ENCODE peak calls at places on chromosomes 12 and 14, in five cellular contexts. P, O, K, E and X are unnamed samples.

GRCh38 chr14:34951286-34951685 is 31.5 kb upstream of the SRP54 start:
- DNase-seq in P (no peak), O (no peak), K (no peak), E (peak; percentile 71), X (peak; percentile 30)

GRCh38 chr14:89624500-89625156 is 207.6 kb upstream of the FOXN3 start:
- DNase-seq in P (no peak), O (peak; percentile 21), K (no peak), E (peak; percentile 51), X (no peak)

GRCh38 chr14:70955543-70956480 is 48.6 kb downstream of the PCNX1 start:
- DNase-seq in P (no peak), O (peak; percentile 36), K (no peak), E (peak; percentile 26), X (no peak)

GRCh38 chr12:21852251-21852650 is 77.7 kb upstream of the KCNJ8 start:
- DNase-seq in P (no peak), O (no peak), K (no peak), E (peak; percentile 90), X (peak; percentile 54)

GRCh38 chr12:23722655-23723054 is 226.8 kb downstream of the SOX5 start:
- DNase-seq in P (no peak), O (no peak), K (no peak), E (no peak), X (no peak)

GRCh38 chr14:92493024-92493423 is 20.6 kb upstream of the RIN3 start:
- DNase-seq in P (peak; percentile 17), O (no peak), K (no peak), E (no peak), X (no peak)

GRCh38 chr12:13038491-13039161 is 5.6 kb upstream of the FAM234B start:
- DNase-seq in P (no peak), O (no peak), K (no peak), E (peak; percentile 86), X (peak; percentile 81)

GRCh38 chr14:23187925-23188324 is 4.5 kb upstream of the SLC7A8 start:
- DNase-seq in P (no peak), O (no peak), K (no peak), E (no peak), X (no peak)

GRCh38 chr14:34433957-34434356 is 28.1 kb downstream of the SPTSSA start:
- DNase-seq in P (no peak), O (no peak), K (no peak), E (no peak), X (no peak)

GRCh38 chr12:93638954-93639353 is 38.2 kb upstream of the CRADD start:
- DNase-seq in P (no peak), O (no peak), K (no peak), E (no peak), X (no peak)

GRCh38 chr12:67827820-67828383 is 161.3 kb upstream of the IFNG-AS1 start:
- DNase-seq in P (no peak), O (peak; percentile 72), K (peak; percentile 47), E (peak; percentile 99), X (peak; percentile 99)

GRCh38 chr14:62076825-62077660 is 314.8 kb downstream of the SNAPC1 start:
- DNase-seq in P (no peak), O (no peak), K (no peak), E (no peak), X (no peak)

GRCh38 chr12:52346596-52346995 is 20.7 kb downstream of the KRT85 start:
- DNase-seq in P (no peak), O (peak; percentile 28), K (no peak), E (no peak), X (no peak)

GRCh38 chr12:22474970-22475720 is 69.2 kb downstream of the C2CD5 start:
- DNase-seq in P (no peak), O (no peak), K (no peak), E (no peak), X (no peak)

GRCh38 chr14:100127853-100128455 is 31.5 kb downstream of the DEGS2 start:
- DNase-seq in P (no peak), O (no peak), K (no peak), E (no peak), X (no peak)

DNA sequence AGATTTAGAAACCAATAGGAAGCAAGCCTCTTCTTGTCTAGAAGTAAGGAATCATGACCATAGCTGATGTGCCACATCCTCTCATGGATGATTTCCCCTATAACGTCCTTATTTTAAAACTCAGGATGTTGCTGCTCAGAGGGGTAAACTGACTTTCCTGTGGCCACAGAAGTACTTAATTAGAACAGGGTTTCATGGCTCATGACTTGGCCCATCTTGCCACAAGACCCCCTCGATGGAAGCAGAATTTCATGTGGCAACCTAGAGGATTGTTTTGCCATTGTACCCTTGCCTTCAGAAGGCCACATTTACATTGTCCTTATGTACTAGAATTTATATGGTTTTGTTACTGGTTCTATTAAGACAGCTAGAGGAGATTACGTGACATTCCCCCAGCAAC is 173.5 kb upstream of the PELI2 start:
- DNase-seq in P (no peak), O (no peak), K (no peak), E (no peak), X (no peak)
- TF ChIP-seq CTCF in P (no peak), O (no peak), K (no peak), E (no peak), X (no peak)

DNA sequence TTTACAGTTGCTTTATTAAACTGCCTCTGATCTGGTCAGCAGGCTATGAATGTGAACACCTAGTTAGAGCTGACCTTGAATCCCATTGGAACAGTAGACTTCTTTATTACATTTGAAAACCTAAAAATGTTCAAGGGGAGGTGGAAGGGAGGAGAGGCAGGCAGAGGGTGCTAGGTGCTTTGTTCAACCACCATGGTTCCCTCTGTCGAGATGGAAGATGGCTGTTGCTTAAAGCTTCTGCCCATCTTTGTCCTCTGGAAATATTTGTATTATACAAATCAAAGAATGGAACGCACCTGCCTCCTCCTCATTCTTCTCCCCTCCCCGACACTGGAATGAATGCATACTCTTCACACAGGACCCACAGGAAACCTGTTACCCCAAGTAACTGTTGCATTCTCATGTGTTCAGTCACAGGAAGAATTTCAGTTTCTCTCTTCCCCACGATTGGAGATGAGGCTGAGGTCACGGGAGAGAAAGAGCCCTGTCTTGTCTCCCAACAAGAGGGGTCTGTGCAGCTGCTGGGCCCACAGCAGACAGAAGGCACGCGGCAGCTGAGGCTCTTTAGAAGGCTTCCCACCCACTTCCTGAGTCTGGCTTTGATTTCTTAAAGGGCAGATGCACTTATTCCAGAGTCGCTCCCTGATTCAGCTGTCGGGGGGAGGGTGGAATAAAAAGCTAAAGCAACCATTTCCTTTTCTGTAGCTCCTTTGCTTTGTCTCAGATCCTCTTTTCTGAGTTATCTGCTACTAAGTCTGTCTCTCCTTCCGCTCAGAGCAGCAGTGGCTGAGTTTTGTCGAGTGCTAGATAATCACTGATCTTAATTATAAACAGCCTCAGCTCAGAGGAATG is 217.9 kb upstream of the BTG1 start:
- DNase-seq in P (no peak), O (peak; percentile 15), K (no peak), E (peak; percentile 4), X (peak; percentile 32)
- H2AFZ ChIP-seq in P (peak overlapping the region; percentile 32), O (peak overlapping the region; percentile 32), K (no peak overlapping the region), E (peak overlapping the region; percentile 87), X (peak overlapping the region; percentile 51)

DNA sequence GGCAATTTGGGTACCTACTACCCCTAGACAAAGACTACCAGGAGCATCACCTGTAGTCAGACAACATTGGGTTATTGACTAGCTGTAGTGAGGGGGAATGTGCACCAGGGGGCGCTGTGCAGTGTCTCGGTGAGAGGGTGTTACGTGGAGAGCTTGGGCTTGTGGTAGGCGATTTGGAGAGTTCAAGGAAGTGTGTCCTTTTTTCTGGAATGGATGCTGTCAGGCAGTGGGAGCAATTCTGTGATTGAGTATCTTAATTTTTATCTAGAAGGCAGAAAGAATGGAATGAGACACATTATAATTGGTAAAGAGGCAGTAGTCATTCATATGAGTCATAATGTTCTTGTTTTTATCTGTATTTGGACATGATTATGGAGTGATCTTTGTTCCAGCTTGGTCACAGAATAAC is 187.7 kb downstream of the GALC start:
- DNase-seq in P (peak; percentile 78), O (peak; percentile 50), K (peak; percentile 0), E (no peak), X (peak; percentile 72)
- H3K9me3 ChIP-seq in P (no peaks in the 10 kb centered on the region), O (no peaks in the 10 kb centered on the region), K (no peaks in the 10 kb centered on the region), E (peaks cover 16% of the 10 kb centered on the region), X (no peaks in the 10 kb centered on the region)

GRCh38 chr12:107929436-107929835 is 154.9 kb downstream of the ASCL4 start:
- DNase-seq in P (peak; percentile 68), O (peak; percentile 32), K (no peak), E (peak; percentile 10), X (peak; percentile 22)
- TF ChIP-seq CTCF in P (peak; percentile 68), O (peak; percentile 31), K (peak; percentile 39), E (peak; percentile 22), X (peak; percentile 29)

GRCh38 chr12:88505696-88506095 is 74.6 kb downstream of the KITLG start:
- DNase-seq in P (no peak), O (no peak), K (no peak), E (peak; percentile 17), X (no peak)
- H2AFZ ChIP-seq in P (no peak overlapping the region), O (no peak overlapping the region), K (no peak overlapping the region), E (no peak overlapping the region), X (no peak overlapping the region)